ENCODE peak calls at places on chromosomes 16 and 17, in seven cellular contexts. One of them, this sample, is unnamed.

GRCh38 chr16:50093607-50094570 is 28.1 kb downstream of the HEATR3 start:
- DNase-seq in cardiac fibroblast: peak
- DNase-seq in heart right ventricle: peak
- DNase-seq in dorsolateral prefrontal cortex: peak
- DNase-seq in fibroblast of villous mesenchyme: peak
- DNase-seq in esophagus muscularis mucosa: peak
- DNase-seq in RWPE1: no peak
- DNase-seq in this sample: no peak

GRCh38 chr17:2022647-2023046 is 2.5 kb downstream of the RTN4RL1 start:
- DNase-seq in dorsolateral prefrontal cortex: no peak
- DNase-seq in heart right ventricle: no peak
- DNase-seq in fibroblast of villous mesenchyme: no peak
- DNase-seq in RWPE1: no peak
- DNase-seq in esophagus muscularis mucosa: no peak
- DNase-seq in cardiac fibroblast: no peak
- DNase-seq in this sample: no peak

GRCh38 chr17:50129303-50129945 is 536 bp downstream of the SAMD14 start:
- DNase-seq in RWPE1: no peak
- DNase-seq in heart right ventricle: no peak
- DNase-seq in esophagus muscularis mucosa: no peak
- DNase-seq in fibroblast of villous mesenchyme: no peak
- DNase-seq in dorsolateral prefrontal cortex: no peak
- DNase-seq in cardiac fibroblast: peak
- DNase-seq in this sample: no peak

GRCh38 chr17:29112780-29113295 is 67.4 kb downstream of the MYO18A start:
- DNase-seq in dorsolateral prefrontal cortex: no peak
- DNase-seq in cardiac fibroblast: peak
- DNase-seq in heart right ventricle: peak
- DNase-seq in fibroblast of villous mesenchyme: no peak
- DNase-seq in RWPE1: no peak
- DNase-seq in esophagus muscularis mucosa: no peak
- DNase-seq in this sample: peak

GRCh38 chr17:16456770-16457316 is 35.1 kb downstream of the LRRC75A start:
- DNase-seq in RWPE1: no peak
- DNase-seq in dorsolateral prefrontal cortex: no peak
- DNase-seq in heart right ventricle: no peak
- DNase-seq in esophagus muscularis mucosa: no peak
- DNase-seq in cardiac fibroblast: no peak
- DNase-seq in fibroblast of villous mesenchyme: no peak
- DNase-seq in this sample: no peak

GRCh38 chr17:79132271-79133064 is 57.8 kb downstream of the ENGASE start:
- DNase-seq in cardiac fibroblast: no peak
- DNase-seq in fibroblast of villous mesenchyme: no peak
- DNase-seq in dorsolateral prefrontal cortex: no peak
- DNase-seq in heart right ventricle: no peak
- DNase-seq in RWPE1: no peak
- DNase-seq in esophagus muscularis mucosa: no peak
- DNase-seq in this sample: no peak

GRCh38 chr16:77288222-77288621 is 89.0 kb downstream of the SYCE1L start:
- DNase-seq in cardiac fibroblast: peak
- DNase-seq in esophagus muscularis mucosa: no peak
- DNase-seq in RWPE1: peak
- DNase-seq in heart right ventricle: no peak
- DNase-seq in dorsolateral prefrontal cortex: no peak
- DNase-seq in fibroblast of villous mesenchyme: peak
- DNase-seq in this sample: peak

GRCh38 chr16:3076577-3076976 is 11.1 kb downstream of the IL32 start:
- DNase-seq in RWPE1: no peak
- DNase-seq in fibroblast of villous mesenchyme: no peak
- DNase-seq in dorsolateral prefrontal cortex: no peak
- DNase-seq in heart right ventricle: no peak
- DNase-seq in cardiac fibroblast: no peak
- DNase-seq in esophagus muscularis mucosa: no peak
- DNase-seq in this sample: no peak

GRCh38 chr17:72336804-72337070 is 215.9 kb downstream of the SOX9 start:
- DNase-seq in heart right ventricle: no peak
- DNase-seq in RWPE1: no peak
- DNase-seq in fibroblast of villous mesenchyme: no peak
- DNase-seq in esophagus muscularis mucosa: no peak
- DNase-seq in dorsolateral prefrontal cortex: no peak
- DNase-seq in cardiac fibroblast: no peak
- DNase-seq in this sample: no peak

GRCh38 chr17:53462393-53462811 is 360.3 kb upstream of the KIF2B start:
- DNase-seq in heart right ventricle: no peak
- DNase-seq in dorsolateral prefrontal cortex: no peak
- DNase-seq in esophagus muscularis mucosa: no peak
- DNase-seq in cardiac fibroblast: peak
- DNase-seq in fibroblast of villous mesenchyme: no peak
- DNase-seq in RWPE1: peak
- DNase-seq in this sample: peak

DNA sequence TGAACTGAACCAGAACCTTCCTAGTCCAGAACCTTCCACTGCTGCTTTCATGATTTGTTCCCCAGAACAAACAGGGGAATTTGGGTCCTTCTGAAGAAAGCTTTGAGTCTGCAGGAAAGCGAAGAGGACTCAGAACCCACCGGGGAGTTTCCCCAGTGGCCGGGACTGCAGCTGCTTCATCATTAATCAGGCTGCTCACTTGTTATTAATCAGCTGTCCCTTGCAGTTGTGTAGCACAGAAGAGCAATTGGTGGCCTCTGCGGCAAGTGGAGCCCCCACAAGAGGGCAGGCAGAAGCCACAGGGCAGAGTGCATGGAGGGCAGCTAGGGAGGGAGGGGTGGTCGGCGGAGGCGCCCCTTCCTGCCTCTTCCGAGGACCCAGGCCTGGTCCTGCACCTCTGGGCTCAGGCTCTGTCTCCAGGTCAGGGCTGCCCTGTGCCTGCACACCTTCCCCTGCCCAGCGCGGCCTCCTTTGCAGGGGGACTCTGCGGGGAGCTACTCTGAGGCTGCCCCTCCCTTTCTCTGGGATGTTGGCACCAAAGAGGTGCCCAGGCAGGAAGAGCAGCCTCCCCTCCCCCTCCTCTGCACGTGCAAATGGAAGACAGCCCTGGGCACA is 6.9 kb downstream of the CCL17 start:
- DNase-seq in dorsolateral prefrontal cortex: no peak
- DNase-seq in RWPE1: no peak
- DNase-seq in esophagus muscularis mucosa: no peak
- DNase-seq in cardiac fibroblast: no peak
- DNase-seq in heart right ventricle: no peak
- DNase-seq in fibroblast of villous mesenchyme: no peak
- DNase-seq in this sample: no peak
- TF ChIP-seq CTCF in dorsolateral prefrontal cortex: no peak
- TF ChIP-seq CTCF in RWPE1: no peak
- TF ChIP-seq CTCF in esophagus muscularis mucosa: no peak
- TF ChIP-seq CTCF in cardiac fibroblast: no peak
- TF ChIP-seq CTCF in heart right ventricle: no peak
- TF ChIP-seq CTCF in fibroblast of villous mesenchyme: no peak
- TF ChIP-seq CTCF in this sample: no peak

DNA sequence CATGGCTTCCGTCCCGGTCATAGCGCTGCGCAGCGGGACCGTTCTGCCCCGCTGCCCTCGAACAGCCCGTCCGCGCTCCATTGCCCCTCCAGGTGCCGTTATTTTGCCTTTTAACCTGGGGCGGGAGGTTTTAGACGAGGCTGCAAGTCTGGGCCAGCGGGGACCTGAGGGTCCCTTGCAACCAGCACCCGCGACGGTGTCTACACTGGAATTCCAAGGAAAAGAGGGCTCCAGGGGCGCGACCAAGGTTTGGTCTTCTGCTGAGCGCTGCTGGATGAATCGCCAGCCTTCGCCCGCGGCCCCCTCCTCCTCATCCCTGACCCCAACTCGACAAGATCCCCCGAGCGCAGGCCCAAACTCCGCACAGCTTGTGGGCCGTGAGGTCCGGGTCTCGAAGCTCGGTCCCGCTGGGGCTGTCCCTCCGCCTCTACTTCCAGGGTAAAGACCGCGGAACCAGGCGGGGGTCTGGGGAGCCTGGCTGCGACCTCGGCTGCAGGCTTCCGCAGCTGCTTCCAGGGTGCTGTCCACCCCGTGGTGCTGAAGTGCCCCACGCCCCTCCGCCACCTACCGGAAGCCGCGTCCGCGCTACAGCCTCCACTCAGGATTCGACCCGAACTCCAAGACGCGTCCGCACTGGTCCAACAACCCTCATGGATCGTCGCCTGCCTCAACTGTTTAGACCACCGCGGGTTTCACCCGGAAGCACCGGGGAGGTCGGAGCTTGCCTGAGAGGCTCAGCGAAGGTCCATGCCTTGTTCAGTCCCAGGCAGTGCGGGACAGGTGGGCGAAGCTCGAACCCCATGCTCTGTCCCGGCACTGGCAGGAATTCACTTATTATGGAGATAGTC is 10.1 kb upstream of the CA4 start:
- DNase-seq in fibroblast of villous mesenchyme: peak
- DNase-seq in heart right ventricle: peak
- DNase-seq in esophagus muscularis mucosa: no peak
- DNase-seq in dorsolateral prefrontal cortex: peak
- DNase-seq in cardiac fibroblast: peak
- DNase-seq in RWPE1: peak
- DNase-seq in this sample: no peak
- TF ChIP-seq CTCF in fibroblast of villous mesenchyme: peak
- TF ChIP-seq CTCF in heart right ventricle: peak
- TF ChIP-seq CTCF in esophagus muscularis mucosa: peak
- TF ChIP-seq CTCF in dorsolateral prefrontal cortex: peak
- TF ChIP-seq CTCF in cardiac fibroblast: peak
- TF ChIP-seq CTCF in RWPE1: peak
- TF ChIP-seq CTCF in this sample: peak

GRCh38 chr16:28549301-28549899 is 4.3 kb upstream of the SGF29 start:
- DNase-seq in cardiac fibroblast: peak
- DNase-seq in heart right ventricle: no peak
- DNase-seq in RWPE1: peak
- DNase-seq in dorsolateral prefrontal cortex: no peak
- DNase-seq in fibroblast of villous mesenchyme: peak
- DNase-seq in esophagus muscularis mucosa: no peak
- DNase-seq in this sample: peak
- TF ChIP-seq CTCF in cardiac fibroblast: peak
- TF ChIP-seq CTCF in heart right ventricle: peak
- TF ChIP-seq CTCF in RWPE1: peak
- TF ChIP-seq CTCF in dorsolateral prefrontal cortex: peak
- TF ChIP-seq CTCF in fibroblast of villous mesenchyme: peak
- TF ChIP-seq CTCF in esophagus muscularis mucosa: peak
- TF ChIP-seq CTCF in this sample: peak

GRCh38 chr17:68210570-68210969 is 37.3 kb upstream of the AMZ2 start:
- DNase-seq in heart right ventricle: no peak
- DNase-seq in fibroblast of villous mesenchyme: no peak
- DNase-seq in dorsolateral prefrontal cortex: no peak
- DNase-seq in cardiac fibroblast: no peak
- DNase-seq in esophagus muscularis mucosa: peak
- DNase-seq in RWPE1: no peak
- DNase-seq in this sample: no peak
- TF ChIP-seq CTCF in heart right ventricle: no peak
- TF ChIP-seq CTCF in fibroblast of villous mesenchyme: no peak
- TF ChIP-seq CTCF in dorsolateral prefrontal cortex: no peak
- TF ChIP-seq CTCF in cardiac fibroblast: no peak
- TF ChIP-seq CTCF in esophagus muscularis mucosa: no peak
- TF ChIP-seq CTCF in RWPE1: no peak
- TF ChIP-seq CTCF in this sample: no peak

GRCh38 chr17:74815671-74816370 is 39.7 kb upstream of the NAT9 start:
- DNase-seq in esophagus muscularis mucosa: no peak
- DNase-seq in fibroblast of villous mesenchyme: no peak
- DNase-seq in RWPE1: no peak
- DNase-seq in heart right ventricle: no peak
- DNase-seq in cardiac fibroblast: no peak
- DNase-seq in dorsolateral prefrontal cortex: no peak
- DNase-seq in this sample: no peak
- TF ChIP-seq CTCF in esophagus muscularis mucosa: no peak
- TF ChIP-seq CTCF in fibroblast of villous mesenchyme: peak
- TF ChIP-seq CTCF in RWPE1: no peak
- TF ChIP-seq CTCF in heart right ventricle: no peak
- TF ChIP-seq CTCF in cardiac fibroblast: no peak
- TF ChIP-seq CTCF in dorsolateral prefrontal cortex: no peak
- TF ChIP-seq CTCF in this sample: no peak

DNA sequence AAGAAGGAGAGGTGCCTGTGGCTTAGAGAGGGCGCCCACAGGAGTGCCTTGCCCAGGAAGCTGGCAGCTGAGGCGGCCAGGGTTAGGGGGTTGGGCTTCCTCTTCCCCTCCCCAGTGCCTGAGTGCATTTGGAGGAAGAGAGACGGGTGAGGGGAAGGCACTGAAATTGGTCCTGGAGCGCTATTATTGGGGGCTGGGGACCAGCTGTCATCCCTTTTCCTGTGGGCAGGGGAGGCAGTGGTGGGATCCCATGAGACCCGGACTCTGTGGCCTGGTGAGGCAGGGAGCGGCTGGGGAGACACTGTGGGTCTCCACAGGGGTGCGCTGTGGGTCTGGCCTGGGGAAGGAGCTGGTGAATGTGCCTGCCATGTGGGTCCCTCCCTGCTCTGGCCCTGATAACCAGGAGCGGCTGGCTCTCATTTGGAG is 259.7 kb downstream of the SEC14L1 start:
- DNase-seq in heart right ventricle: peak
- DNase-seq in dorsolateral prefrontal cortex: no peak
- DNase-seq in fibroblast of villous mesenchyme: peak
- DNase-seq in cardiac fibroblast: no peak
- DNase-seq in RWPE1: no peak
- DNase-seq in esophagus muscularis mucosa: no peak
- DNase-seq in this sample: no peak
- TF ChIP-seq CTCF in heart right ventricle: peak
- TF ChIP-seq CTCF in dorsolateral prefrontal cortex: no peak
- TF ChIP-seq CTCF in fibroblast of villous mesenchyme: peak
- TF ChIP-seq CTCF in cardiac fibroblast: peak
- TF ChIP-seq CTCF in RWPE1: no peak
- TF ChIP-seq CTCF in esophagus muscularis mucosa: peak
- TF ChIP-seq CTCF in this sample: no peak

DNA sequence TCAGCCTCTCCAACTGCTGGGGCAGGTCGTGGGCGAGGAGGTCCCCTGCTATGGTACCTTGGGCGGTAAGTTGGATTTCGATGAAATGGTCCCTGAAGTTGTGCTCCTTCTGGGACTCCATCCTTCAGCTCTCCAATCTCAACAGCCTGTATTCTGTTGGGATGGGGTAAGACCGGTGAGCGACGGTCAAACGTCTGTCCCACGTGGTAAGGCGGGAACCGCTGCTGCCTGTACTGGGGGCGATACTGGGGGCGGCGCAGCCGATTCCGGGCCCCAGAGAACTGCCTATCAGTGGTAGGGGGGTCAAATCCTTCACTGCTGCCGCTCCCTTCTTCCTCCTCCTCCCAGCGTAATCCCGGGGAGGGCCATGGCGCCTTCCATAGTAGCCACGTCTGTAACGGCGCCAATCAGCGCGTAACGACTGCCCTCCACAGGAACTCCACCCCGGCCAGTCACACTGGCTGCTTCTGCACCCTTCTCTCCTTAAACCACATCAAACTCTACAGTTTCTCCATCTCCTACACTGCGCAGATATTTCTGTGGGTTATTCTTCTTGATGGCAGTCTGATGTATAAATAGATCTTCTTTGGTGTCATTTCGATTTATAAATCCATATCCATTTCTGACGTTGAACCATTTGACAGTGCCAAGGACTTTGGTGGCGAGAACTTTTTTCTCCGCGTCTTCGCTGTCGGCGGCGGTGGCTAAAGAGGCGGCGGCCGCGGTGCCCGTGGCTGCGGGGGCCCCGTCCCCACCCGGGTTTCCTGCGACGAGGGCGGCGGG is 41.1 kb downstream of the AHSP start:
- DNase-seq in esophagus muscularis mucosa: peak
- DNase-seq in heart right ventricle: no peak
- DNase-seq in dorsolateral prefrontal cortex: no peak
- DNase-seq in cardiac fibroblast: peak
- DNase-seq in RWPE1: no peak
- DNase-seq in fibroblast of villous mesenchyme: no peak
- DNase-seq in this sample: no peak
- TF ChIP-seq CTCF in esophagus muscularis mucosa: no peak
- TF ChIP-seq CTCF in heart right ventricle: peak
- TF ChIP-seq CTCF in dorsolateral prefrontal cortex: no peak
- TF ChIP-seq CTCF in cardiac fibroblast: no peak
- TF ChIP-seq CTCF in RWPE1: no peak
- TF ChIP-seq CTCF in fibroblast of villous mesenchyme: no peak
- TF ChIP-seq CTCF in this sample: no peak

GRCh38 chr16:56729736-56730662 is at the start of gene NUP93:
- DNase-seq in dorsolateral prefrontal cortex: peak
- DNase-seq in esophagus muscularis mucosa: peak
- DNase-seq in heart right ventricle: peak
- DNase-seq in RWPE1: peak
- DNase-seq in fibroblast of villous mesenchyme: peak
- DNase-seq in cardiac fibroblast: peak
- DNase-seq in this sample: peak
- TF ChIP-seq CTCF in dorsolateral prefrontal cortex: peak
- TF ChIP-seq CTCF in esophagus muscularis mucosa: no peak
- TF ChIP-seq CTCF in heart right ventricle: no peak
- TF ChIP-seq CTCF in RWPE1: no peak
- TF ChIP-seq CTCF in fibroblast of villous mesenchyme: no peak
- TF ChIP-seq CTCF in cardiac fibroblast: no peak
- TF ChIP-seq CTCF in this sample: no peak

This sample was measured in MCF 10A.